ENCODE peak calls at places on chromosomes 5 and 9, in ten cellular contexts. D is stimulated activated CD8-positive, alpha-beta memory T cell treated with anti-CD3 and anti-CD28 coated beads, Interleukin-2, amount 100 ng/mL, for 48 hours; N is CD8-positive, alpha-beta T cell; H is T follicular helper cell; G is lung; M is NCI-H510A treated with DMSO at 0.1 percent for 48 hours; X is T-cell; U is NCI-H1436 treated with DMSO at 0.1 percent for 48 hours; Q is omental fat pad; J is HTR-8/SVneo. V is an unnamed sample.

GRCh38 chr5:93874491-93874890 is 133.1 kb upstream of the POU5F2 start:
- DNase-seq in M (no peak), Q (no peak), D (no peak), X (no peak), G (no peak), J (no peak), H (no peak), U (no peak), N (no peak), V (no peak)

GRCh38 chr5:146118325-146118724 is 12.9 kb upstream of the PLAC8L1 start:
- DNase-seq in D (no peak), U (no peak), G (no peak), H (no peak), Q (no peak), M (no peak), J (no peak), X (no peak), N (no peak), V (no peak)

GRCh38 chr9:134886413-134886913 is 5.9 kb downstream of the FCN2 start:
- DNase-seq in U (no peak), G (peak; percentile 22), X (no peak), N (no peak), J (no peak), D (no peak), H (no peak), M (no peak), Q (no peak), V (no peak)

GRCh38 chr9:116979461-116979860 is 292.4 kb downstream of the TRIM32 start:
- DNase-seq in D (no peak), M (no peak), X (no peak), N (no peak), Q (no peak), G (no peak), U (no peak), H (no peak), J (no peak), V (no peak)

GRCh38 chr9:92639791-92640271 is 30.1 kb downstream of the IPPK start:
- DNase-seq in J (no peak), U (no peak), H (no peak), Q (no peak), G (no peak), D (no peak), N (no peak), M (no peak), X (no peak), V (no peak)

GRCh38 chr9:118276784-118277183 is 572.6 kb downstream of the TLR4 start:
- DNase-seq in U (no peak), M (no peak), X (no peak), J (no peak), G (no peak), D (no peak), H (no peak), N (no peak), Q (no peak), V (no peak)

GRCh38 chr5:67404261-67405100 is 207.9 kb upstream of the CD180 start:
- DNase-seq in X (no peak), H (no peak), N (no peak), U (no peak), D (no peak), J (no peak), Q (no peak), M (peak; percentile 28), G (no peak), V (no peak)

GRCh38 chr9:115395511-115396021 is 277.6 kb upstream of the TNC start:
- DNase-seq in U (no peak), N (no peak), H (no peak), X (no peak), G (no peak), J (no peak), D (no peak), Q (no peak), M (peak; percentile 66), V (no peak)

GRCh38 chr5:39178856-39179255 is 40.5 kb downstream of the FYB1 start:
- DNase-seq in D (no peak), G (no peak), N (no peak), X (no peak), Q (no peak), H (peak; percentile 38), J (no peak), U (no peak), M (no peak), V (no peak)

GRCh38 chr5:34531736-34532135 is 124.4 kb upstream of the RAI14 start:
- DNase-seq in N (no peak), X (no peak), J (no peak), H (no peak), U (no peak), M (no peak), Q (no peak), D (no peak), G (no peak), V (no peak)

GRCh38 chr9:126407125-126407870 is 80.7 kb downstream of the MVB12B start:
- DNase-seq in J (no peak), N (no peak), X (no peak), U (no peak), H (no peak), Q (no peak), G (no peak), D (no peak), M (no peak), V (no peak)

GRCh38 chr9:117415584-117415937 is 704 bp upstream of the ASTN2 start:
- DNase-seq in U (no peak), H (no peak), G (no peak), J (no peak), M (no peak), N (no peak), X (no peak), D (no peak), Q (no peak), V (no peak)

GRCh38 chr5:6781711-6782110 is 68.5 kb downstream of the TENT4A start:
- DNase-seq in J (no peak), M (no peak), Q (no peak), U (no peak), X (no peak), H (no peak), D (no peak), N (no peak), G (no peak), V (no peak)

GRCh38 chr5:15103130-15103529 is 231.6 kb upstream of the ANKH start:
- DNase-seq in J (no peak), N (no peak), U (no peak), G (no peak), Q (no peak), M (no peak), D (no peak), X (peak; percentile 3), H (no peak), V (no peak)

GRCh38 chr5:17732351-17732923 is 98.2 kb downstream of the TAF11L14 start:
- DNase-seq in G (no peak), D (no peak), M (no peak), U (no peak), H (no peak), X (no peak), J (no peak), N (no peak), Q (no peak), V (no peak)

GRCh38 chr5:10987881-10988504 is 227.0 kb upstream of the DAP start:
- DNase-seq in U (no peak), M (no peak), X (peak; percentile 35), N (peak; percentile 53), J (peak; percentile 67), Q (peak; percentile 26), H (peak; percentile 45), G (peak; percentile 67), D (peak; percentile 62), V (peak; percentile 32)

GRCh38 chr5:116563909-116564308 is 10.7 kb downstream of the SEMA6A start:
- DNase-seq in U (no peak), D (no peak), G (no peak), J (no peak), H (no peak), X (no peak), Q (no peak), M (no peak), N (no peak), V (no peak)

GRCh38 chr5:170917113-170917512 is 55.3 kb downstream of the RANBP17 start:
- DNase-seq in J (no peak), H (no peak), U (no peak), G (no peak), D (no peak), M (no peak), Q (no peak), X (no peak), N (no peak), V (no peak)

GRCh38 chr5:179617930-179618329 is 5.5 kb downstream of the HNRNPH1 start:
- DNase-seq in M (no peak), D (no peak), H (no peak), N (no peak), J (no peak), X (no peak), U (no peak), Q (no peak), G (no peak), V (no peak)

GRCh38 chr5:86999951-87000350 is 267.7 kb upstream of the RASA1 start:
- DNase-seq in U (no peak), M (no peak), X (no peak), Q (no peak), D (no peak), N (no peak), H (no peak), G (no peak), J (no peak), V (no peak)

GRCh38 chr5:160800375-160800774 is 51.6 kb downstream of the ATP10B start:
- DNase-seq in Q (no peak), U (no peak), N (no peak), G (no peak), J (no peak), M (no peak), D (no peak), H (no peak), X (no peak), V (no peak)

GRCh38 chr9:13575558-13575957 is 296.1 kb upstream of the MPDZ start:
- DNase-seq in D (no peak), J (no peak), G (no peak), U (no peak), Q (no peak), M (no peak), N (no peak), H (no peak), X (no peak), V (no peak)

GRCh38 chr5:99702565-99702964 is 773.8 kb upstream of the CHD1 start:
- DNase-seq in D (no peak), H (no peak), N (no peak), Q (no peak), X (no peak), U (no peak), G (no peak), M (no peak), J (no peak), V (no peak)

GRCh38 chr5:102792705-102793104 is 37.6 kb downstream of the PAM start:
- DNase-seq in D (no peak), J (no peak), G (no peak), Q (no peak), M (no peak), N (no peak), X (no peak), U (no peak), H (no peak), V (peak; percentile 34)

GRCh38 chr9:21031091-21031817 is at the start of gene HACD4:
- DNase-seq in J (no peak), M (no peak), X (peak; percentile 62), D (peak; percentile 44), N (peak; percentile 60), H (peak; percentile 47), G (peak; percentile 48), Q (no peak), U (no peak), V (peak; percentile 65)

GRCh38 chr5:126383246-126383645 is 40.0 kb upstream of the GRAMD2B start:
- DNase-seq in G (no peak), Q (no peak), X (no peak), D (no peak), J (no peak), N (no peak), M (no peak), U (no peak), H (no peak), V (no peak)